ENCODE peak calls at places on chromosomes 4 and X, in eight cellular contexts. J is cardiac muscle cell, F is breast epithelium, B is body of pancreas, Y is A549, V is tibial artery, T is ovary, Z is OCI-LY7. A is an unnamed sample. For H3K4me1, the result is how much of the 10 kb centered on the place peaks cover.

GRCh38 chr4:185744946-185745345 is 67.0 kb downstream of the SORBS2 start:
- DNase-seq in J (no peak), F (no peak), B (no peak), Y (no peak), V (no peak), T (no peak), Z (no peak), A (no peak)

GRCh38 chr4:120286813-120287212 is 220.2 kb upstream of the MAD2L1 start:
- DNase-seq in J (no peak), F (no peak), B (no peak), Y (no peak), V (no peak), T (no peak), Z (no peak), A (no peak)

GRCh38 chr4:17448689-17449088 is 63.2 kb downstream of the QDPR start:
- DNase-seq in J (peak), F (no peak), B (no peak), Y (no peak), V (no peak), T (no peak), Z (no peak), A (no peak)

GRCh38 chr4:83356899-83357661 is 22.4 kb upstream of the HPSE start:
- DNase-seq in J (peak), F (no peak), B (no peak), Y (peak), V (no peak), T (no peak), Z (no peak), A (no peak)

GRCh38 chr4:47485047-47485692 is at the start of gene ATP10D:
- DNase-seq in J (peak), F (peak), B (peak), Y (peak), V (peak), T (peak), Z (peak), A (peak)

GRCh38 chr4:38752393-38752961 is 30.3 kb downstream of the TLR10 start:
- DNase-seq in J (peak), F (no peak), B (no peak), Y (no peak), V (no peak), T (no peak), Z (no peak), A (no peak)

GRCh38 chr4:81647388-81647787 is 175.7 kb upstream of the RASGEF1B start:
- DNase-seq in J (no peak), F (no peak), B (no peak), Y (no peak), V (no peak), T (no peak), Z (no peak), A (no peak)

GRCh38 chrX:14095702-14096101 is 66.0 kb upstream of the GEMIN8 start:
- DNase-seq in J (peak), F (no peak), B (peak), Y (peak), V (no peak), T (peak), Z (peak), A (peak)

GRCh38 chrX:11269006-11269405 is 24.2 kb upstream of the AMELX start:
- DNase-seq in J (no peak), F (no peak), B (no peak), Y (no peak), V (no peak), T (no peak), Z (no peak), A (no peak)

GRCh38 chrX:41148553-41148952 is 63.3 kb downstream of the USP9X start:
- DNase-seq in J (peak), F (no peak), B (no peak), Y (no peak), V (no peak), T (no peak), Z (no peak), A (no peak)

GRCh38 chrX:132615396-132616131 is 126.7 kb upstream of the MBNL3 start:
- DNase-seq in J (peak), F (no peak), B (peak), Y (peak), V (no peak), T (peak), Z (peak), A (no peak)

GRCh38 chrX:69238153-69238959 is 73.1 kb upstream of the PJA1 start:
- DNase-seq in J (no peak), F (no peak), B (peak), Y (no peak), V (no peak), T (no peak), Z (no peak), A (peak)

GRCh38 chrX:140521393-140521792 is 16.5 kb upstream of the SOX3 start:
- DNase-seq in J (no peak), F (no peak), B (no peak), Y (no peak), V (no peak), T (no peak), Z (peak), A (no peak)

GRCh38 chr4:137524642-137525384 is 7.5 kb downstream of the PCDH18 start:
- DNase-seq in J (peak), F (no peak), B (no peak), Y (no peak), V (no peak), T (no peak), Z (no peak), A (no peak)

GRCh38 chrX:130799393-130799792 is 103.6 kb downstream of the ENOX2 start:
- DNase-seq in J (peak), F (no peak), B (no peak), Y (no peak), V (no peak), T (no peak), Z (no peak), A (no peak)

GRCh38 chr4:118757761-118758213 is 72.6 kb downstream of the METTL14 start:
- DNase-seq in J (peak), F (no peak), B (no peak), Y (no peak), V (no peak), T (no peak), Z (no peak), A (no peak)

GRCh38 chr4:77819409-77819835 is 254 bp upstream of the CNOT6L start:
- DNase-seq in J (peak), F (no peak), B (no peak), Y (no peak), V (peak), T (no peak), Z (peak), A (peak)

GRCh38 chr4:184097240-184097619 is 120.4 kb downstream of the ENPP6 start:
- DNase-seq in J (peak), F (peak), B (no peak), Y (no peak), V (no peak), T (peak), Z (no peak), A (peak)

GRCh38 chrX:65647801-65648200 is 19.7 kb upstream of the MSN start:
- DNase-seq in J (peak), F (no peak), B (no peak), Y (no peak), V (no peak), T (no peak), Z (no peak), A (no peak)

GRCh38 chrX:80879916-80880315 is 70.2 kb upstream of the BRWD3 start:
- DNase-seq in J (no peak), F (no peak), B (no peak), Y (no peak), V (no peak), T (no peak), Z (no peak), A (no peak)

GRCh38 chrX:18491601-18492000 is 66.2 kb downstream of the CDKL5 start:
- DNase-seq in J (no peak), F (no peak), B (no peak), Y (no peak), V (no peak), T (no peak), Z (no peak), A (no peak)

GRCh38 chr4:7910721-7911015 is 29.0 kb downstream of the AFAP1 start:
- DNase-seq in J (no peak), F (no peak), B (no peak), Y (no peak), V (no peak), T (no peak), Z (no peak), A (no peak)
- H3K4me1 ChIP-seq in J (under half), F (under half), B (under half), Y (half or more), V (under half), T (under half), Z (under half), A (under half)

GRCh38 chrX:153578200-153578835 is 20.6 kb downstream of the CCNQ start:
- DNase-seq in J (no peak), F (no peak), B (no peak), Y (no peak), V (no peak), T (no peak), Z (no peak), A (no peak)
- H3K4me1 ChIP-seq in J (under half), F (under half), B (under half), Y (under half), V (under half), T (under half), Z (under half), A (under half)

GRCh38 chr4:159267940-159268327 is 165.1 kb downstream of the RAPGEF2 start:
- DNase-seq in J (peak), F (no peak), B (no peak), Y (no peak), V (no peak), T (no peak), Z (no peak), A (no peak)

GRCh38 chr4:159268607-159269006 is 165.7 kb downstream of the RAPGEF2 start:
- DNase-seq in J (no peak), F (no peak), B (no peak), Y (no peak), V (no peak), T (no peak), Z (no peak), A (no peak)

GRCh38 chr4:159269143-159269542 is 166.3 kb downstream of the RAPGEF2 start:
- DNase-seq in J (no peak), F (no peak), B (no peak), Y (no peak), V (no peak), T (no peak), Z (no peak), A (peak)

GRCh38 chr4:159269956-159270355 is 167.1 kb downstream of the RAPGEF2 start:
- DNase-seq in J (no peak), F (no peak), B (no peak), Y (no peak), V (no peak), T (no peak), Z (no peak), A (no peak)

GRCh38 chr4:159267023-159267939 is 164.4 kb downstream of the RAPGEF2 start:
- DNase-seq in J (peak), F (no peak), B (no peak), Y (no peak), V (no peak), T (no peak), Z (no peak), A (no peak)
- H3K4me1 ChIP-seq in J (under half), F (under half), B (under half), Y (under half), V (under half), T (under half), Z (under half), A (under half)

GRCh38 chr4:98653890-98654867 is 4.2 kb downstream of the TSPAN5 start:
- DNase-seq in J (peak), F (no peak), B (no peak), Y (peak), V (no peak), T (no peak), Z (no peak), A (no peak)

GRCh38 chr4:98658287-98659105 is at the start of gene TSPAN5:
- DNase-seq in J (peak), F (peak), B (peak), Y (peak), V (peak), T (peak), Z (peak), A (peak)

GRCh38 chr4:98659106-98659592 is 738 bp upstream of the TSPAN5 start:
- DNase-seq in J (peak), F (no peak), B (no peak), Y (peak), V (no peak), T (peak), Z (no peak), A (no peak)

GRCh38 chr4:98657531-98658286 is 702 bp downstream of the TSPAN5 start:
- DNase-seq in J (peak), F (no peak), B (peak), Y (peak), V (no peak), T (peak), Z (no peak), A (peak)

GRCh38 chr4:98656443-98656842 is 2.0 kb downstream of the TSPAN5 start:
- DNase-seq in J (no peak), F (no peak), B (no peak), Y (no peak), V (no peak), T (no peak), Z (no peak), A (no peak)
- H3K4me1 ChIP-seq in J (under half), F (under half), B (under half), Y (half or more), V (under half), T (under half), Z (under half), A (under half)